ENCODE peak calls at places on chromosome 10, in eight cellular contexts. I is GM12891; R is CD4-positive, alpha-beta T cell; V is omental fat pad; N is WTC11; L is activated CD4-positive, alpha-beta T cell treated with anti-CD3 and anti-CD28 coated beads for 48 hours; J is T-helper 17 cell; X is activated T-cell treated with anti-CD3 and anti-CD28 coated beads for 1 hour. E is an unnamed sample.

GRCh38 chr10:28300027-28300426 is 2.8 kb downstream of the MPP7 start:
- DNase-seq in I (no peak), R (peak), V (no peak), N (no peak), L (peak), J (no peak), X (no peak), E (no peak)

GRCh38 chr10:119705434-119705831 is 20.4 kb upstream of the INPP5F start:
- DNase-seq in I (no peak), R (no peak), V (no peak), N (no peak), L (peak), J (no peak), X (no peak), E (no peak)

GRCh38 chr10:103576862-103577261 is 83.4 kb downstream of the NEURL1 start:
- DNase-seq in I (no peak), R (no peak), V (no peak), N (no peak), L (no peak), J (no peak), X (no peak), E (no peak)

GRCh38 chr10:132469197-132469942 is 68.2 kb upstream of the INPP5A start:
- DNase-seq in I (no peak), R (no peak), V (no peak), N (no peak), L (no peak), J (no peak), X (no peak), E (no peak)

GRCh38 chr10:113064039-113064438 is 114.0 kb downstream of the TCF7L2 start:
- DNase-seq in I (no peak), R (no peak), V (no peak), N (no peak), L (no peak), J (no peak), X (no peak), E (no peak)

GRCh38 chr10:70491614-70492013 is 13.0 kb downstream of the PALD1 start:
- DNase-seq in I (no peak), R (no peak), V (no peak), N (no peak), L (no peak), J (no peak), X (no peak), E (no peak)

GRCh38 chr10:11823989-11824346 is 812 bp downstream of the PROSER2 start:
- DNase-seq in I (no peak), R (no peak), V (no peak), N (no peak), L (no peak), J (no peak), X (no peak), E (peak)

GRCh38 chr10:15877836-15878576 is 17.7 kb upstream of the MINDY3 start:
- DNase-seq in I (no peak), R (no peak), V (no peak), N (peak), L (no peak), J (no peak), X (no peak), E (no peak)

GRCh38 chr10:38054361-38054797 is 39.8 kb upstream of the ZNF37A start:
- DNase-seq in I (no peak), R (no peak), V (no peak), N (no peak), L (no peak), J (no peak), X (no peak), E (no peak)

GRCh38 chr10:24435374-24435773 is 226.4 kb downstream of the KIAA1217 start:
- DNase-seq in I (no peak), R (no peak), V (no peak), N (no peak), L (no peak), J (no peak), X (no peak), E (no peak)

GRCh38 chr10:47262606-47263295 is 37.2 kb upstream of the GDF10 start:
- DNase-seq in I (no peak), R (no peak), V (no peak), N (no peak), L (no peak), J (no peak), X (no peak), E (no peak)

GRCh38 chr10:86752311-86752710 is 4.1 kb upstream of the BMPR1A start:
- DNase-seq in I (no peak), R (no peak), V (no peak), N (no peak), L (no peak), J (no peak), X (no peak), E (no peak)

GRCh38 chr10:29736325-29737208 is 101.8 kb upstream of the SVIL start:
- DNase-seq in I (peak), R (peak), V (no peak), N (peak), L (peak), J (peak), X (peak), E (no peak)

GRCh38 chr10:34815174-34816066 is at the start of gene PARD3:
- DNase-seq in I (peak), R (no peak), V (no peak), N (peak), L (peak), J (no peak), X (no peak), E (peak)

GRCh38 chr10:106506509-106507265 is 657.8 kb downstream of the SORCS1 start:
- DNase-seq in I (no peak), R (no peak), V (no peak), N (no peak), L (no peak), J (no peak), X (no peak), E (no peak)

GRCh38 chr10:33001908-33002492 is 44.0 kb upstream of the ITGB1 start:
- DNase-seq in I (no peak), R (no peak), V (no peak), N (no peak), L (no peak), J (no peak), X (no peak), E (no peak)

E was measured in erythroblast.